ENCODE peak calls at places on chromosome 11, in four cellular contexts. One of them, this sample, is unnamed.
A peak's percentile ranks its signal among the peaks of the same experiment; 100 is the strongest.

GRCh38 chr11:7571640-7572000 is 57.8 kb downstream of the PPFIBP2 start:
- DNase-seq in H1: peak; percentile 43
- DNase-seq in endothelial cell of umbilical vein: peak; percentile 78
- DNase-seq in sigmoid colon: peak; percentile 73
- DNase-seq in this sample: no peak

GRCh38 chr11:12455938-12456337 is 78.6 kb downstream of the PARVA start:
- DNase-seq in H1: no peak
- DNase-seq in sigmoid colon: no peak
- DNase-seq in endothelial cell of umbilical vein: no peak
- DNase-seq in this sample: no peak

GRCh38 chr11:102244681-102245409 is 72.4 kb upstream of the BIRC3 start:
- DNase-seq in sigmoid colon: no peak
- DNase-seq in endothelial cell of umbilical vein: no peak
- DNase-seq in H1: no peak
- DNase-seq in this sample: no peak

GRCh38 chr11:18384157-18384641 is 10.2 kb upstream of the LDHA start:
- DNase-seq in sigmoid colon: peak; percentile 90
- DNase-seq in H1: no peak
- DNase-seq in endothelial cell of umbilical vein: peak; percentile 69
- DNase-seq in this sample: no peak

GRCh38 chr11:112922606-112923005 is 38.6 kb upstream of the NCAM1 start:
- DNase-seq in sigmoid colon: no peak
- DNase-seq in endothelial cell of umbilical vein: no peak
- DNase-seq in H1: no peak
- DNase-seq in this sample: no peak

GRCh38 chr11:91230647-91231046 is 994.0 kb upstream of the FAT3 start:
- DNase-seq in endothelial cell of umbilical vein: no peak
- DNase-seq in sigmoid colon: no peak
- DNase-seq in H1: no peak
- DNase-seq in this sample: no peak

GRCh38 chr11:1202154-1202775 is 20.6 kb upstream of the MUC5B start:
- DNase-seq in H1: no peak
- DNase-seq in endothelial cell of umbilical vein: no peak
- DNase-seq in sigmoid colon: peak; percentile 63
- DNase-seq in this sample: peak; percentile 39

GRCh38 chr11:8336356-8337114 is 72.9 kb upstream of the LMO1 start:
- DNase-seq in endothelial cell of umbilical vein: no peak
- DNase-seq in sigmoid colon: no peak
- DNase-seq in H1: no peak
- DNase-seq in this sample: no peak

GRCh38 chr11:46367244-46367915 is 14.1 kb upstream of the MDK start:
- DNase-seq in H1: no peak
- DNase-seq in sigmoid colon: peak; percentile 86
- DNase-seq in endothelial cell of umbilical vein: peak; percentile 43
- DNase-seq in this sample: peak; percentile 77

GRCh38 chr11:126518130-126518995 is 162.9 kb downstream of the ST3GAL4 start:
- DNase-seq in endothelial cell of umbilical vein: no peak
- DNase-seq in sigmoid colon: peak; percentile 32
- DNase-seq in H1: no peak
- DNase-seq in this sample: no peak

GRCh38 chr11:72864692-72865655 is 50.8 kb downstream of the ATG16L2 start:
- DNase-seq in H1: no peak
- DNase-seq in endothelial cell of umbilical vein: peak; percentile 96
- DNase-seq in sigmoid colon: no peak
- DNase-seq in this sample: no peak

GRCh38 chr11:8754241-8754640 is 71.6 kb downstream of the RPL27A start:
- DNase-seq in endothelial cell of umbilical vein: no peak
- DNase-seq in H1: no peak
- DNase-seq in sigmoid colon: no peak
- DNase-seq in this sample: no peak

GRCh38 chr11:82004537-82005213 is 729.0 kb downstream of the FAM181B start:
- DNase-seq in H1: no peak
- DNase-seq in sigmoid colon: no peak
- DNase-seq in endothelial cell of umbilical vein: no peak
- DNase-seq in this sample: no peak

GRCh38 chr11:79708319-79708928 is 267.6 kb upstream of the TENM4 start:
- DNase-seq in sigmoid colon: no peak
- DNase-seq in H1: no peak
- DNase-seq in endothelial cell of umbilical vein: no peak
- DNase-seq in this sample: no peak

GRCh38 chr11:37502202-37502601 is 904.2 kb upstream of the RAG2 start:
- DNase-seq in sigmoid colon: no peak
- DNase-seq in endothelial cell of umbilical vein: no peak
- DNase-seq in H1: no peak
- DNase-seq in this sample: no peak

GRCh38 chr11:61688368-61689163 is 8.4 kb downstream of the DAGLA start:
- DNase-seq in H1: no peak
- DNase-seq in sigmoid colon: peak; percentile 91
- DNase-seq in endothelial cell of umbilical vein: peak; percentile 57
- DNase-seq in this sample: no peak

GRCh38 chr11:26993965-26994446 is at the start of gene FIBIN:
- DNase-seq in H1: no peak
- DNase-seq in sigmoid colon: peak; percentile 73
- DNase-seq in endothelial cell of umbilical vein: no peak
- DNase-seq in this sample: no peak

GRCh38 chr11:120925944-120926343 is 98.0 kb upstream of the TBCEL start:
- DNase-seq in H1: no peak
- DNase-seq in endothelial cell of umbilical vein: no peak
- DNase-seq in sigmoid colon: no peak
- DNase-seq in this sample: peak; percentile 68

GRCh38 chr11:1526785-1527184 is 40.2 kb upstream of the MOB2 start:
- DNase-seq in H1: no peak
- DNase-seq in endothelial cell of umbilical vein: no peak
- DNase-seq in sigmoid colon: no peak
- DNase-seq in this sample: no peak

GRCh38 chr11:126140932-126141291 is 70.5 kb downstream of the RPUSD4 start:
- DNase-seq in endothelial cell of umbilical vein: peak; percentile 35
- DNase-seq in H1: no peak
- DNase-seq in sigmoid colon: peak; percentile 94
- DNase-seq in this sample: no peak

GRCh38 chr11:14059491-14059890 is 97.0 kb downstream of the SPON1 start:
- DNase-seq in sigmoid colon: no peak
- DNase-seq in H1: no peak
- DNase-seq in endothelial cell of umbilical vein: no peak
- DNase-seq in this sample: no peak

GRCh38 chr11:9160166-9160565 is 68.8 kb upstream of the SCUBE2 start:
- DNase-seq in sigmoid colon: no peak
- DNase-seq in H1: no peak
- DNase-seq in endothelial cell of umbilical vein: peak; percentile 87
- DNase-seq in this sample: no peak

GRCh38 chr11:43868852-43869567 is 11.6 kb upstream of the ALKBH3 start:
- DNase-seq in sigmoid colon: no peak
- DNase-seq in H1: no peak
- DNase-seq in endothelial cell of umbilical vein: peak; percentile 13
- DNase-seq in this sample: peak; percentile 39

GRCh38 chr11:36088234-36088975 is 144.5 kb downstream of the LDLRAD3 start:
- DNase-seq in sigmoid colon: no peak
- DNase-seq in endothelial cell of umbilical vein: peak; percentile 36
- DNase-seq in H1: no peak
- DNase-seq in this sample: no peak

GRCh38 chr11:8765294-8765693 is 82.7 kb downstream of the RPL27A start:
- DNase-seq in sigmoid colon: no peak
- DNase-seq in H1: no peak
- DNase-seq in endothelial cell of umbilical vein: peak; percentile 19
- DNase-seq in this sample: no peak

GRCh38 chr11:111761056-111761455 is 5.1 kb downstream of the PPP2R1B start:
- DNase-seq in sigmoid colon: no peak
- DNase-seq in endothelial cell of umbilical vein: no peak
- DNase-seq in H1: no peak
- DNase-seq in this sample: no peak

GRCh38 chr11:6443269-6444003 is 2.6 kb upstream of the HPX start:
- DNase-seq in sigmoid colon: peak; percentile 79
- DNase-seq in endothelial cell of umbilical vein: peak; percentile 56
- DNase-seq in H1: no peak
- DNase-seq in this sample: peak; percentile 50

GRCh38 chr11:85595285-85595884 is 31.8 kb downstream of the DLG2 start:
- DNase-seq in endothelial cell of umbilical vein: peak; percentile 50
- DNase-seq in sigmoid colon: no peak
- DNase-seq in H1: no peak
- DNase-seq in this sample: no peak

DNA sequence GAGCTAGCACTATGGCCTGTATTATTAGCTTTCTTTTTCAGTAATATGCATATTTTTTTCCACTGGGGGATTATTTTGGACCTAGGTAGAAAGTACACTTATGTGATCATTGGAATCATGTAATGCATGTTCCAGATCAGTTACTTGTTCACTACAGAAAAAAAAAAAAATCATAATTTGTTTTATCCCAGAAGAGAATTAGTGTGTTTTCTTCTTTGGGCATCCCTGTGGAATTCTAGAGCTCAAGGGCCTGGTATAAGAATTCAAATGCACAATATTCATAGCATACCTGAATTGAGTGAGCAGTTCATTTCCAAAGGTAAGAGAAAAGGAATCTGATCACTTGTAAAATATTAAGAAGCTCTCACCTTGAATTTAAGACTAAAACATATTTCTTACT is at the start of gene OR5T1:
- DNase-seq in H1: no peak
- DNase-seq in sigmoid colon: no peak
- DNase-seq in endothelial cell of umbilical vein: no peak
- DNase-seq in this sample: no peak
- TF ChIP-seq POLR2AphosphoS5 in H1: no peak
- TF ChIP-seq POLR2AphosphoS5 in sigmoid colon: no peak
- TF ChIP-seq POLR2AphosphoS5 in endothelial cell of umbilical vein: no peak
- TF ChIP-seq POLR2AphosphoS5 in this sample: no peak

DNA sequence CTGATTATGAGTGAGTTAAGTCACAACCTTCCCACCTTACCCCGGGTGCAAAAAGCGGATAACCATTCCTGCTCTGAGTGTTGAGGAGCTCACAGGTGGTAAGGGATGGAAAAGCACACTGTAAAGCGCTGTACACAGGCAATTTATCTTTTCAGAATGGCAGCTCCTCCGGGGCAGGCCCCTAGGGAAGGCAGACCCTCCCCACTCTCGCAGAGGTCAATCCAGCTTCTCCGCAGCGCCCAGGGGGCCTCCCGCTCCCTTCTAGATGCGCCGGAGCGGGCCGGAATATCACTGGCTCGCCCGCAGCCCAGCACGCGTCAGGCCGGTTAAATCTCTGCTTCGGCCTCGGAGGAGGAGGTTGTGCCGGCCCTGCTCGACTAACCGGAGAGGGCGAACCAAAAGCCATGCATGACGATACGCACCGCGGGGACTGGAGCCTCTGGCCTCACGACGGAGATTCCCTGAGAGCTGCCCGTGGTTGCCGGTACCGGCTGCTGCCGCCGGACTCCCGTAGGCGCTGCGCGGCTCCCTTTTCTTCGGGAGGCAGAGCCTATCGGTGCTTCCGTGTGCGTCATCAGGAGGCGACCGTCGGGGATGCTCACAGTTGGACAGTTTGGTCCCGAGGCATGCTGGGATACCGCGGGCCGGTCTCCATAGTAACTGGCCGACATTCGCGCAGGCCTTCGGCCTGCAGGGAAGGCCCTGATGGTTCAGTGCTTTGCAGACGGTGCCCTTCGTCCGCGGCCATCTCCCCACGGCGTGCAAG is at the start of gene BRMS1:
- DNase-seq in endothelial cell of umbilical vein: peak; percentile 96
- DNase-seq in sigmoid colon: peak; percentile 99
- DNase-seq in H1: peak; percentile 86
- DNase-seq in this sample: peak; percentile 97
- TF ChIP-seq POLR2A in endothelial cell of umbilical vein: peak; percentile 97
- TF ChIP-seq POLR2A in sigmoid colon: peak; percentile 78
- TF ChIP-seq POLR2A in H1: peak; percentile 96
- TF ChIP-seq POLR2A in this sample: peak; percentile 97

DNA sequence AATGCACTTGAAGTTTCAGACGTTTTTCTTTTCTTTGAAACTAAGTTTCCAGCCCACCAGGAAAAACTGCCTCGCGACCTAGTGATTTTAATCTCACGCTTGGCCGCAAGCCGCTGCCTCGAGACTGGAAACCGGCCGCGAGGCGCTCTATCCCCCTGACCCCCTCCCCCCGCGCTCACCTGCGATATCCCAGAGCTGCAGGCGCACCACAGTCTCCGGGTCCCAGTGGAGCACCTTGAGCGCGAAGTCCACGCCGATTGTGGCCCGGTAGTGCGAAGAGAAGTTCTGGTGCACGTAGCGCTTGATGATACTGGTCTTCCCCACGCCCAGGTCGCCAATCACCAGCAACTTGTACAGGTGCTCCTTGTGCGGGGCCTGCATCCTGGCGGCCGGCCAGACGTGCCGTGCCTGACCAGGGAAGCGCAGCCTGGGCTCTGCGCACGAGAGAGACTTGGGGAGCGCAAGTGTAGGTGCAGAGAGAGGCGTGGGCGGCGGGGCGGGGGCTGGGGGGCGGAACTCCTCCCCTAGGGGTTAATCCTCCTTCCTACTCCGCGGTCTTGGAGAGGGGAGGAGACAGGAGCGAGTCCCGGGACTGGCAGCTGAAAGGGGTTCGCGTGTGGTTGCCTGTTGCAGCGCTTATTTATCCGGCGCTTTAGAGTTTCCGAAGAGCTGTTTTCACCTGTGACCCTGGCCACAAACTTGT is at the start of gene RAB38:
- DNase-seq in H1: peak; percentile 38
- DNase-seq in endothelial cell of umbilical vein: no peak
- DNase-seq in sigmoid colon: peak; percentile 70
- DNase-seq in this sample: no peak
- TF ChIP-seq POLR2AphosphoS5 in H1: peak; percentile 65
- TF ChIP-seq POLR2AphosphoS5 in endothelial cell of umbilical vein: no peak
- TF ChIP-seq POLR2AphosphoS5 in sigmoid colon: no peak
- TF ChIP-seq POLR2AphosphoS5 in this sample: no peak

GRCh38 chr11:32821517-32821916 is 8.2 kb upstream of the PRRG4 start:
- DNase-seq in sigmoid colon: no peak
- DNase-seq in endothelial cell of umbilical vein: no peak
- DNase-seq in H1: no peak
- DNase-seq in this sample: no peak

GRCh38 chr11:32817843-32818183 is 11.9 kb upstream of the PRRG4 start:
- DNase-seq in H1: no peak
- DNase-seq in sigmoid colon: no peak
- DNase-seq in endothelial cell of umbilical vein: no peak
- DNase-seq in this sample: no peak

GRCh38 chr11:32819187-32819586 is 10.5 kb upstream of the PRRG4 start:
- DNase-seq in endothelial cell of umbilical vein: no peak
- DNase-seq in sigmoid colon: no peak
- DNase-seq in H1: no peak
- DNase-seq in this sample: no peak

GRCh38 chr11:32821917-32822560 is 7.7 kb upstream of the PRRG4 start:
- DNase-seq in sigmoid colon: no peak
- DNase-seq in H1: no peak
- DNase-seq in endothelial cell of umbilical vein: no peak
- DNase-seq in this sample: no peak

DNA sequence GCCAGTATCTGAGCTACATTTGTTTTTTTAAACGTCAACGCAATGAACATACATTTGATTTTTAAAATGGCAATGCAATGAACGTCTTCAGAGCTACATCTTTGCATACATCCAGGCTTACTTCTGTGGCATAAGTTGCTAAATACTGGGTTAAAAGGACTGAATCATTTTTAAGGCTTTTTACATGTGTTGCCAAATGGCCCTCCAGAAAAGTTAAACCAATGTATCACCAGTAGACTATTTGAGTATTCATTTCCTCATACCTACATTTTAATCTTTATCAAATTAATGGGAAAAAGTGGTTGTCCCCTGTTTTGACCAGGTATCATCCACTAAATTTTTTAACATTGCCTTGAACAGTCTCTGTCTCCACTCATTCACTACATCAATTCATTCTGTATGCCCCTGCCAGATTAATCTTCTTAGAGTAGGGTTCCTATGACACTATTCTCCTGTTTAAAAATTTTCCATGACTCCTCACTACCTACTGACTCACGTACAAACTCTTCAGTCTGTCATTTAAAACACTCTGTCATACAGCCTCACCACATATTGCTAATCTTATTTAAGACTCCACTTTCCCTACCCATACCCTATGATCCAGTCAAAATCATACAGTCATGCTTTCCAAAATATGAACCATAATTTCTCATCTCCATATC is 12.4 kb upstream of the PRRG4 start:
- DNase-seq in H1: no peak
- DNase-seq in sigmoid colon: no peak
- DNase-seq in endothelial cell of umbilical vein: no peak
- DNase-seq in this sample: no peak
- TF ChIP-seq POLR2A in H1: no peak
- TF ChIP-seq POLR2A in sigmoid colon: no peak
- TF ChIP-seq POLR2A in endothelial cell of umbilical vein: no peak
- TF ChIP-seq POLR2A in this sample: no peak